ENCODE peak calls at places on chromosomes 7 and 10, in seven cellular contexts. D, H, I, E, O, G and U are unnamed samples.

GRCh38 chr10:85967594-85967993 is 399.0 kb downstream of the GRID1 start:
- DNase-seq in H (no peak), O (peak; percentile 10), G (no peak), E (no peak), I (no peak), D (no peak), U (no peak)

GRCh38 chr7:28389504-28390385 is 22.6 kb upstream of the CREB5 start:
- DNase-seq in E (no peak), G (peak; percentile 40), D (peak; percentile 77), O (peak; percentile 79), I (peak; percentile 62), H (peak; percentile 85), U (no peak)

GRCh38 chr7:117019287-117019686 is 66.0 kb downstream of the ST7 start:
- DNase-seq in E (no peak), I (no peak), D (no peak), G (no peak), O (no peak), H (no peak), U (no peak)

GRCh38 chr7:117489911-117490310 is 10.1 kb downstream of the CFTR start:
- DNase-seq in O (no peak), H (no peak), G (no peak), D (no peak), I (no peak), E (no peak), U (no peak)

GRCh38 chr7:134302120-134302519 is 14.6 kb downstream of the SLC35B4 start:
- DNase-seq in H (no peak), O (peak; percentile 15), I (no peak), E (no peak), D (no peak), G (no peak), U (no peak)

GRCh38 chr7:101058355-101058754 is 26.9 kb upstream of the TRIM56 start:
- DNase-seq in E (peak; percentile 52), D (peak; percentile 72), H (peak; percentile 78), O (peak; percentile 57), G (peak; percentile 39), I (peak; percentile 86), U (no peak)

GRCh38 chr10:113572520-113573290 is 19.9 kb downstream of the HABP2 start:
- DNase-seq in O (no peak), E (no peak), G (no peak), H (no peak), D (no peak), I (no peak), U (no peak)

GRCh38 chr10:71476249-71477011 is 79.7 kb downstream of the CDH23 start:
- DNase-seq in G (no peak), D (peak; percentile 31), I (peak; percentile 85), O (peak; percentile 5), H (no peak), E (no peak), U (no peak)

GRCh38 chr10:110074298-110074697 is 66.5 kb downstream of the ADD3 start:
- DNase-seq in I (no peak), D (peak; percentile 74), H (no peak), G (no peak), E (no peak), O (peak; percentile 78), U (no peak)

GRCh38 chr10:73614711-73615110 is 23.6 kb upstream of the USP54 start:
- DNase-seq in E (no peak), G (no peak), I (no peak), D (no peak), H (no peak), O (no peak), U (no peak)

GRCh38 chr7:16594061-16594460 is 51.5 kb downstream of the ANKMY2 start:
- DNase-seq in G (no peak), H (no peak), O (peak; percentile 58), E (no peak), D (no peak), I (no peak), U (no peak)

GRCh38 chr7:23742051-23742450 is 32.0 kb downstream of the STK31 start:
- DNase-seq in G (no peak), E (no peak), I (no peak), O (no peak), D (no peak), H (no peak), U (no peak)

GRCh38 chr10:61757525-61758397 is 95.0 kb downstream of the CABCOCO1 start:
- DNase-seq in H (no peak), E (no peak), I (no peak), G (no peak), O (peak; percentile 82), D (peak; percentile 73), U (no peak)

GRCh38 chr10:112275512-112276245 is 7.5 kb upstream of the TECTB start:
- DNase-seq in O (no peak), G (no peak), E (no peak), D (no peak), H (no peak), I (no peak), U (no peak)

GRCh38 chr7:147311332-147311731 is 1194.7 kb downstream of the CNTNAP2 start:
- DNase-seq in O (no peak), D (peak; percentile 0), I (no peak), H (no peak), G (no peak), E (no peak), U (no peak)

GRCh38 chr7:1548438-1548831 is 7.6 kb downstream of the TMEM184A start:
- DNase-seq in G (no peak), I (peak; percentile 25), O (no peak), D (no peak), H (no peak), E (no peak), U (no peak)

GRCh38 chr10:95170790-95171189 is 23.2 kb upstream of the ACSM6 start:
- DNase-seq in D (no peak), E (no peak), H (no peak), I (peak; percentile 51), O (no peak), G (no peak), U (no peak)

GRCh38 chr10:123704812-123705211 is 38.7 kb downstream of the GPR26 start:
- DNase-seq in D (no peak), H (peak; percentile 12), E (no peak), O (no peak), I (no peak), G (no peak), U (no peak)

GRCh38 chr7:134750083-134751062 is 29.1 kb upstream of the CALD1 start:
- DNase-seq in I (peak; percentile 70), O (peak; percentile 66), G (peak; percentile 82), H (peak; percentile 90), E (no peak), D (peak; percentile 65), U (peak; percentile 15)

GRCh38 chr10:98087309-98087708 is 47.1 kb upstream of the R3HCC1L start:
- DNase-seq in I (no peak), E (no peak), O (peak; percentile 6), D (peak; percentile 2), H (peak; percentile 11), G (no peak), U (no peak)

GRCh38 chr7:116483271-116483942 is 16.1 kb upstream of the CAV2 start:
- DNase-seq in G (no peak), E (no peak), H (no peak), O (no peak), I (no peak), D (no peak), U (no peak)